ENCODE peak calls at places on chromosomes 12 and 14, in four cellular contexts. Z is A549, T is AG04449, L is stomach. P is an unnamed sample.

GRCh38 chr12:81080431-81080983 is 2.6 kb downstream of the ACSS3 start:
- DNase-seq in Z (no peak), T (no peak), L (no peak), P (no peak)

GRCh38 chr12:227923-228845 is 14.2 kb upstream of the SLC6A12 start:
- DNase-seq in Z (no peak), T (no peak), L (no peak), P (no peak)

GRCh38 chr14:102988054-102988453 is 65.6 kb downstream of the AMN start:
- DNase-seq in Z (no peak), T (no peak), L (no peak), P (no peak)

GRCh38 chr12:51082561-51083139 is 746 bp downstream of the CSRNP2 start:
- DNase-seq in Z (peak; percentile 52), T (no peak), L (no peak), P (peak; percentile 17)

GRCh38 chr12:26631846-26632245 is 201.1 kb downstream of the ITPR2 start:
- DNase-seq in Z (no peak), T (no peak), L (no peak), P (no peak)

GRCh38 chr12:50786498-50787231 is 22.8 kb downstream of the ATF1 start:
- DNase-seq in Z (peak; percentile 84), T (peak; percentile 82), L (no peak), P (peak; percentile 93)

GRCh38 chr14:59336078-59336477 is 129.1 kb downstream of the GPR135 start:
- DNase-seq in Z (no peak), T (no peak), L (no peak), P (no peak)

GRCh38 chr12:89453579-89453978 is 71.0 kb downstream of the GALNT4 start:
- DNase-seq in Z (no peak), T (peak; percentile 45), L (no peak), P (peak; percentile 45)

GRCh38 chr12:96132819-96133218 is 61.4 kb upstream of the ELK3 start:
- DNase-seq in Z (no peak), T (no peak), L (no peak), P (no peak)

GRCh38 chr12:129701536-129702165 is 202.2 kb downstream of the TMEM132D start:
- DNase-seq in Z (no peak), T (no peak), L (no peak), P (no peak)

GRCh38 chr14:86787782-86788181 is 1205.2 kb downstream of the GALC start:
- DNase-seq in Z (no peak), T (peak; percentile 57), L (no peak), P (peak; percentile 30)

GRCh38 chr14:21101802-21102413 is 1.0 kb downstream of the TMEM253 start:
- DNase-seq in Z (no peak), T (no peak), L (no peak), P (no peak)

GRCh38 chr14:21103165-21103709 is 2.4 kb downstream of the TMEM253 start:
- DNase-seq in Z (peak; percentile 96), T (no peak), L (no peak), P (no peak)

GRCh38 chr14:21100931-21101330 is at the start of gene TMEM253:
- DNase-seq in Z (no peak), T (no peak), L (no peak), P (no peak)

GRCh38 chr14:21103710-21104447 is 3.0 kb downstream of the TMEM253 start:
- DNase-seq in Z (peak; percentile 93), T (peak; percentile 71), L (peak; percentile 96), P (peak; percentile 98)

DNA sequence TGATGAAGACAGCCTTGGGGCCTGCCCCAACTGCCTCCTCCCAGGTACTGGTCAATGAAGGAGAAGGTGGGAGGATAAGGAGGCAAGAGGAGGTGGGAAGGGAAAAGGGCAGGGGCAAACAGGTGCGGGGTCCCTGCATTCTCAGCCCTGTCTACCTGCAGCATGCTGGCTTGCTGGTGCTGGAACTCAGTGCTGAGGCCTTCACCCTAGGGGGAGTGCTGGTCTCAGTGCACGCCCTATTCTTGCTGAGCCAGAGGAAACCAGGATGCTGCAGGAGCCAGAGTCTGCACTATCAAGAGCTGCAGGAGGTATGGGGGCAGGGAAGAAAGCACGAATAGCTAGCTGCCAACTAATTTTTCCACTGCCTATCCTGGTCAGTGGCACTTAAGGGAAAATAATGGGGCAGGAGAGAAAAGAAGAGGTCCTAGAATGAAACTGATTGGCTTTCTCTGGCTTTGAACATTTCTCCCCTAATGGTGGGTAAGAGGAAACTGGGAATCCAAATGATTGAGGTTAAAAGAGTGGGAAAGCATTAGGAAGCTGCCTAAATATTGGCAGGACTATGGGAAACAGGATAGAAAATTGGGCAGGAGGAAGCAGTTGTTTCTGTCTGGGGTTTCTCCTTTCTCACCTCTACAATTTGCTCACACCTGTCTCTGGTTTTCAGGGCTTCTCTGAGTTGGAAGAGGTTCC is 1.8 kb downstream of the TMEM253 start:
- DNase-seq in Z (no peak), T (no peak), L (no peak), P (no peak)
- H3K4me3 ChIP-seq in Z (peak overlapping the region; percentile 57), T (peak overlapping the region; percentile 55), L (no peak overlapping the region), P (peak overlapping the region; percentile 77)

GRCh38 chr14:61500046-61500445 is 178.7 kb downstream of the PRKCH start:
- DNase-seq in Z (no peak), T (no peak), L (no peak), P (no peak)
- TF ChIP-seq CTCF in Z (no peak), T (no peak), L (no peak), P (no peak)

GRCh38 chr14:95185452-95186392 is 28.4 kb upstream of the DICER1 start:
- DNase-seq in Z (no peak), T (no peak), L (peak; percentile 44), P (peak; percentile 23)
- H3K4me3 ChIP-seq in Z (no peak overlapping the region), T (no peak overlapping the region), L (no peak overlapping the region), P (no peak overlapping the region)

DNA sequence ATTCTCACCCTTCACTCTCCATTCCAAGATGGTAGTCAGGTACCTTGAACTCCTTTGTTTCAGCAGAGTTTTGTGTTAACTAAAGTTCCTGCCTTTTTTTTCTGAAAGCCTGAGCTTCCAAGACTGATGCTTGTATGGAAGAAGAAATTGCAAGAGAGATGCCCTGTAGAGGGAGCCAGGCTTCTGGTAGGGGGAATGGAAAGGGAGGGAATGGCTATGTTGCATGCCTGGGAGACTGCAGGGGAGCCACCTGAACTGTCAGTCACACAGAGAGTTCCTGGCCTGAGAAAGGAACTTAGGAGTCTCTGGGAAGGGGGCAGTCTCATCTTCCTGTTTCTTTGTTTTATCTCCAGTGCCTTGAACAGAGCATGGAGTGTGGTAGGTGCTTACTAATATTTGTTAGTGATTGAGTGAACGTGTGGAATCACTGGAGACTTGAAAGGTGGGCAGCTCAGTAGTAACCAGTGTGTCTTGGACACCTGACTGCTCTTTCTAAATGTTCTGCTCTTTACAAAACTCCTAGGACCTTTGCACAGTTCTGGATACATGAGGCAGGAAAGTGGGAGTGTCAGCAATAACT is 132.2 kb downstream of the ANO4 start:
- DNase-seq in Z (no peak), T (no peak), L (no peak), P (no peak)
- TF ChIP-seq CTCF in Z (no peak), T (no peak), L (no peak), P (peak; percentile 35)

GRCh38 chr12:124906606-124907261 is 7.7 kb downstream of the UBC start:
- DNase-seq in Z (peak; percentile 82), T (no peak), L (peak; percentile 94), P (peak; percentile 79)

GRCh38 chr12:124913474-124914391 is 717 bp downstream of the UBC start:
- DNase-seq in Z (no peak), T (no peak), L (peak; percentile 91), P (peak; percentile 50)

GRCh38 chr12:124914392-124915248 is at the start of gene UBC:
- DNase-seq in Z (no peak), T (no peak), L (peak; percentile 93), P (peak; percentile 97)

GRCh38 chr12:124910561-124911478 is 3.6 kb downstream of the UBC start:
- DNase-seq in Z (no peak), T (no peak), L (no peak), P (no peak)

DNA sequence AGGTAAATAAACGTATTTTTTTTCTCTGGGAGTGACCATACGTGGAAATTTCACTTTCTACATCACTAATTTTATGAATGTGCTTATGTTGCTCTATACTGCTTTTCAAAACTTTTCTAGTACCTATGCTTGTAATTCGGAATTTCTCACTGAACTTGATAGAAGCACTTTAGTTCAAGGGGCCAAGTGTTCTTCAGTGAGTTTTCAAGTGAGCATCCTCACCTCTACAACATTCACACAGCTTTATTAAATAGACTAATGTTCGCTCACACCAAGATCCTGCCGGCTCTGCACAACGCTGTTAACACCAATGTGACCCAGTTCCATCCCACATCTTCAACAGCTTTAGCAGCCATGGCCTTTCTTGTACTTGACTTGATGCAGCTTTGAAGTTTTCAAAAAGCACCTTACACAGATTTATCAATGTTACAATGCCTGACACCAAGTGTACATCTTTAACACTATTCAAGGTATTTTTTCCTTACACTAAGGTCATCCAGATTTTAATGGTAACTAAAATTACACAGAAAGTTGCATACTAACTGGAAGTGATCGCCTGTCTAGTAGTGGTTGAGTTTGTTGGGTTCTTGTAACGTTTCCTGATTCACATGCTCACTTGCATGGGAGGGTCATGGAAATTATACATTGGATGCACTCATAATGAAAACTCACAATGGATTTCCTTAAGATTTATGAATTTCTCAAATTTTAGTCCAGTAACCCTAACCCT is 4.5 kb downstream of the UBC start:
- DNase-seq in Z (no peak), T (no peak), L (no peak), P (peak; percentile 59)
- H3K4me3 ChIP-seq in Z (peak overlapping the region; percentile 45), T (no peak overlapping the region), L (peak overlapping the region; percentile 1), P (peak overlapping the region; percentile 56)

GRCh38 chr14:51774209-51774608 is 86.2 kb upstream of the GNG2 start:
- DNase-seq in Z (no peak), T (no peak), L (no peak), P (no peak)

GRCh38 chr14:51780741-51781140 is 79.7 kb upstream of the GNG2 start:
- DNase-seq in Z (no peak), T (no peak), L (no peak), P (peak; percentile 60)

GRCh38 chr14:51780006-51780692 is 80.3 kb upstream of the GNG2 start:
- DNase-seq in Z (peak; percentile 72), T (no peak), L (peak; percentile 81), P (peak; percentile 30)

GRCh38 chr14:51781352-51781751 is 79.1 kb upstream of the GNG2 start:
- DNase-seq in Z (no peak), T (no peak), L (no peak), P (no peak)

DNA sequence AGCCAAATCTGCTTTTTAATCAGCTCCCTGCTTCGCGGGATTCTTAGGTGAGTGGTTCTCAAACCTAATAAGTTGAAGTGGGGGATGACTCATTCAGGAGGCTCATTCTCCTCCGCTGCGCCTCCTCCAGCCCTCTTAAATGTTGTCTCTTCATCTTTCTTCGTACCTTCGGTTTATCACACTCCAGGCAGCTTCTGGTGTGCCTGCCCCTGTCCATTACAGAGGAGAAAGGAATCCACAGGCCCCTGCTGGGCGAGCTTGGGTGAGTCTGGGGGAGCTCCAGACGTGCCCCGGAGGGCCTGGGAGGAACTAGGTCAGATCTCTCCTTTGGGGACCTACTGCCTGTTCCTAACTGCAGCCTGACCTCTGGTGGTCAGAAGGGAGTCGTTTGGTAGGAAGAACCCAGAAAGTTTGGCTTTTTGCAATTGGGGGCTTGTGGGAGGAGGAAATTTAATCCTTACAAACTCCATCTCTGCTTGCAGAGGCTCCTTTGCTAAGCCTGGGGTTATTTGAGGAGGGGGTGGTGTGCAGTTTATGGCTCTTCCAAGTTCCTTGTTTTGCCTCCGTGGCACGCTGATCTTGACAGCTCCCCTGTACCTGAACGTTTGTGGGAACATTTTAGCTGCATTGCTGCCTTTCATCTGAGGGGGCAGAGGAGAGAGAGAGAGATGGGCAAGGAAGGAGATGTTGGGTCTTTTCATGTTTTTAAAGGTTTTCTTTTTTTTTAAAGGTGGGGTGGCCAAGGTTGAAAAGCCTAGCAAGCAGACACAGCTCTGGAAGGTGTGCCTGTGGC is 84.1 kb upstream of the GNG2 start:
- DNase-seq in Z (peak; percentile 75), T (no peak), L (no peak), P (peak; percentile 52)
- TF ChIP-seq CTCF in Z (peak; percentile 92), T (peak; percentile 68), L (no peak), P (peak; percentile 72)